ENCODE peak calls at places on chromosomes 2 and 18, in six cellular contexts. One of them, this sample, is unnamed. For H3K36me3, the result is how much of the 10 kb centered on the place peaks cover.

GRCh38 chr2:113248997-113249770 is 29.5 kb downstream of the PAX8 start:
- DNase-seq in WERI-Rb-1: peak
- DNase-seq in transverse colon: peak
- DNase-seq in upper lobe of right lung: peak
- DNase-seq in GM23248: peak
- DNase-seq in astrocyte: peak
- DNase-seq in this sample: peak

GRCh38 chr2:220198911-220199310 is 571.5 kb downstream of the SLC4A3 start:
- DNase-seq in WERI-Rb-1: no peak
- DNase-seq in transverse colon: no peak
- DNase-seq in upper lobe of right lung: no peak
- DNase-seq in GM23248: peak
- DNase-seq in astrocyte: peak
- DNase-seq in this sample: no peak

GRCh38 chr18:10942998-10943397 is 206.4 kb downstream of the PIEZO2 start:
- DNase-seq in WERI-Rb-1: no peak
- DNase-seq in transverse colon: no peak
- DNase-seq in upper lobe of right lung: no peak
- DNase-seq in GM23248: no peak
- DNase-seq in astrocyte: no peak
- DNase-seq in this sample: no peak

GRCh38 chr2:100064592-100065006 is 77.8 kb downstream of the AFF3 start:
- DNase-seq in WERI-Rb-1: no peak
- DNase-seq in transverse colon: no peak
- DNase-seq in upper lobe of right lung: no peak
- DNase-seq in GM23248: no peak
- DNase-seq in astrocyte: no peak
- DNase-seq in this sample: no peak

GRCh38 chr2:233814063-233814435 is 35.9 kb downstream of the MROH2A start:
- DNase-seq in WERI-Rb-1: peak
- DNase-seq in transverse colon: no peak
- DNase-seq in upper lobe of right lung: no peak
- DNase-seq in GM23248: no peak
- DNase-seq in astrocyte: no peak
- DNase-seq in this sample: no peak

GRCh38 chr2:9548506-9548905 is 7.1 kb downstream of the ADAM17 start:
- DNase-seq in WERI-Rb-1: no peak
- DNase-seq in transverse colon: no peak
- DNase-seq in upper lobe of right lung: no peak
- DNase-seq in GM23248: peak
- DNase-seq in astrocyte: no peak
- DNase-seq in this sample: no peak

GRCh38 chr2:47964722-47965434 is 58.6 kb upstream of the FBXO11 start:
- DNase-seq in WERI-Rb-1: no peak
- DNase-seq in transverse colon: no peak
- DNase-seq in upper lobe of right lung: no peak
- DNase-seq in GM23248: no peak
- DNase-seq in astrocyte: no peak
- DNase-seq in this sample: no peak

GRCh38 chr2:222304737-222305509 is 6.1 kb upstream of the PAX3 start:
- DNase-seq in WERI-Rb-1: no peak
- DNase-seq in transverse colon: no peak
- DNase-seq in upper lobe of right lung: no peak
- DNase-seq in GM23248: no peak
- DNase-seq in astrocyte: no peak
- DNase-seq in this sample: no peak

GRCh38 chr18:36613069-36613468 is 215.7 kb downstream of the TPGS2 start:
- DNase-seq in WERI-Rb-1: no peak
- DNase-seq in transverse colon: no peak
- DNase-seq in upper lobe of right lung: no peak
- DNase-seq in GM23248: no peak
- DNase-seq in astrocyte: no peak
- DNase-seq in this sample: no peak

GRCh38 chr2:147255812-147256211 is 589.0 kb upstream of the ACVR2A start:
- DNase-seq in WERI-Rb-1: no peak
- DNase-seq in transverse colon: no peak
- DNase-seq in upper lobe of right lung: no peak
- DNase-seq in GM23248: no peak
- DNase-seq in astrocyte: no peak
- DNase-seq in this sample: no peak

GRCh38 chr2:106177581-106177980 is 16.5 kb downstream of the UXS1 start:
- DNase-seq in WERI-Rb-1: no peak
- DNase-seq in transverse colon: no peak
- DNase-seq in upper lobe of right lung: no peak
- DNase-seq in GM23248: no peak
- DNase-seq in astrocyte: no peak
- DNase-seq in this sample: no peak

GRCh38 chr2:238243496-238244076 is 3.7 kb upstream of the HES6 start:
- DNase-seq in WERI-Rb-1: no peak
- DNase-seq in transverse colon: no peak
- DNase-seq in upper lobe of right lung: peak
- DNase-seq in GM23248: no peak
- DNase-seq in astrocyte: no peak
- DNase-seq in this sample: no peak

GRCh38 chr2:55010149-55010591 is 40.1 kb downstream of the RTN4 start:
- DNase-seq in WERI-Rb-1: peak
- DNase-seq in transverse colon: peak
- DNase-seq in upper lobe of right lung: peak
- DNase-seq in GM23248: peak
- DNase-seq in astrocyte: peak
- DNase-seq in this sample: peak

GRCh38 chr2:55010915-55011314 is 39.3 kb downstream of the RTN4 start:
- DNase-seq in WERI-Rb-1: no peak
- DNase-seq in transverse colon: no peak
- DNase-seq in upper lobe of right lung: no peak
- DNase-seq in GM23248: peak
- DNase-seq in astrocyte: no peak
- DNase-seq in this sample: no peak

GRCh38 chr2:55012648-55013484 is 37.4 kb downstream of the RTN4 start:
- DNase-seq in WERI-Rb-1: no peak
- DNase-seq in transverse colon: no peak
- DNase-seq in upper lobe of right lung: no peak
- DNase-seq in GM23248: no peak
- DNase-seq in astrocyte: no peak
- DNase-seq in this sample: no peak

GRCh38 chr2:55013936-55014335 is 36.3 kb downstream of the RTN4 start:
- DNase-seq in WERI-Rb-1: no peak
- DNase-seq in transverse colon: no peak
- DNase-seq in upper lobe of right lung: no peak
- DNase-seq in GM23248: no peak
- DNase-seq in astrocyte: no peak
- DNase-seq in this sample: no peak

GRCh38 chr2:55011741-55012574 is 38.3 kb downstream of the RTN4 start:
- DNase-seq in WERI-Rb-1: no peak
- DNase-seq in transverse colon: no peak
- DNase-seq in upper lobe of right lung: no peak
- DNase-seq in GM23248: no peak
- DNase-seq in astrocyte: no peak
- DNase-seq in this sample: no peak
- H3K4me3 ChIP-seq in WERI-Rb-1: no peak
- H3K4me3 ChIP-seq in transverse colon: no peak
- H3K4me3 ChIP-seq in upper lobe of right lung: no peak
- H3K4me3 ChIP-seq in GM23248: peak
- H3K4me3 ChIP-seq in astrocyte: no peak
- H3K4me3 ChIP-seq in this sample: peak

GRCh38 chr18:8380926-8381325 is 228.3 kb upstream of the RAB12 start:
- DNase-seq in WERI-Rb-1: no peak
- DNase-seq in transverse colon: no peak
- DNase-seq in upper lobe of right lung: no peak
- DNase-seq in GM23248: peak
- DNase-seq in astrocyte: peak
- DNase-seq in this sample: no peak
- H3K36me3 ChIP-seq in WERI-Rb-1: under half
- H3K36me3 ChIP-seq in transverse colon: under half
- H3K36me3 ChIP-seq in upper lobe of right lung: under half
- H3K36me3 ChIP-seq in GM23248: under half
- H3K36me3 ChIP-seq in astrocyte: under half
- H3K36me3 ChIP-seq in this sample: under half

GRCh38 chr2:157433335-157433890 is 10.5 kb downstream of the CYTIP start:
- DNase-seq in WERI-Rb-1: no peak
- DNase-seq in transverse colon: no peak
- DNase-seq in upper lobe of right lung: no peak
- DNase-seq in GM23248: no peak
- DNase-seq in astrocyte: no peak
- DNase-seq in this sample: no peak
- H3K4me3 ChIP-seq in WERI-Rb-1: no peak
- H3K4me3 ChIP-seq in transverse colon: no peak
- H3K4me3 ChIP-seq in upper lobe of right lung: no peak
- H3K4me3 ChIP-seq in GM23248: no peak
- H3K4me3 ChIP-seq in astrocyte: no peak
- H3K4me3 ChIP-seq in this sample: no peak

GRCh38 chr2:74152954-74153353 is 5.2 kb upstream of the BOLA3 start:
- DNase-seq in WERI-Rb-1: no peak
- DNase-seq in transverse colon: no peak
- DNase-seq in upper lobe of right lung: no peak
- DNase-seq in GM23248: no peak
- DNase-seq in astrocyte: no peak
- DNase-seq in this sample: no peak

GRCh38 chr2:74155830-74156229 is 8.1 kb upstream of the BOLA3 start:
- DNase-seq in WERI-Rb-1: no peak
- DNase-seq in transverse colon: no peak
- DNase-seq in upper lobe of right lung: no peak
- DNase-seq in GM23248: no peak
- DNase-seq in astrocyte: no peak
- DNase-seq in this sample: no peak
- H3K36me3 ChIP-seq in WERI-Rb-1: half or more
- H3K36me3 ChIP-seq in transverse colon: under half
- H3K36me3 ChIP-seq in upper lobe of right lung: half or more
- H3K36me3 ChIP-seq in GM23248: half or more
- H3K36me3 ChIP-seq in astrocyte: half or more
- H3K36me3 ChIP-seq in this sample: under half

DNA sequence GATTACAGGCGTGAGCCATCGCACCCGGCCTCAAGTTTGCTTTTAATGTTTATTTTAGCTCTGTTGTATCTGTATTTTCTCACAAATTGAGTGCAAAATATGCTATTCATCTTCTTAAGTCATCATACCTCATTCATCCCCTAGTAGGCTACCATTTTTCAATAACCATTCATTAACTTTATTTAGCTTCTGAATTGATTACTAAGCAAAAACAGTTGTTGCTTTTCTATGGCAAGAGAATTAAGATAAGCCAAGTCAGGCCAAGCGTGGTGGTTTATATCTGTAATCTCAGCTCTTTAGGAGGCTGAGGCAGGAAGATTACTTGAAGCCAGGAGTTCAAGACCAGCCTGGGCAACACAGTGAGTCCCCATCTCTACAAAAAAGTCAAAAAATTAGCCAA is 63.3 kb upstream of the CERS6 start:
- DNase-seq in WERI-Rb-1: no peak
- DNase-seq in transverse colon: no peak
- DNase-seq in upper lobe of right lung: no peak
- DNase-seq in GM23248: no peak
- DNase-seq in astrocyte: no peak
- DNase-seq in this sample: no peak
- H3K4me3 ChIP-seq in WERI-Rb-1: no peak
- H3K4me3 ChIP-seq in transverse colon: no peak
- H3K4me3 ChIP-seq in upper lobe of right lung: no peak
- H3K4me3 ChIP-seq in GM23248: no peak
- H3K4me3 ChIP-seq in astrocyte: no peak
- H3K4me3 ChIP-seq in this sample: no peak